ENCODE peak calls at places on chromosomes 6 and 20, in six cellular contexts. J, G, S, K, H and U are unnamed samples.

GRCh38 chr20:63432577-63433061 is 39.8 kb downstream of the KCNQ2 start:
- DNase-seq in J (peak; percentile 7), S (no peak), G (no peak), K (no peak), H (no peak), U (no peak)

GRCh38 chr6:79188885-79189505 is 45.5 kb downstream of the HMGN3 start:
- DNase-seq in H (no peak), G (no peak), K (no peak), J (no peak), S (no peak), U (no peak)

GRCh38 chr6:70299456-70299855 is 3.4 kb downstream of the COL9A1 start:
- DNase-seq in H (no peak), J (peak; percentile 11), S (no peak), G (no peak), K (no peak), U (peak; percentile 35)

GRCh38 chr6:14996892-14997291 is 249.0 kb upstream of the JARID2 start:
- DNase-seq in J (no peak), S (no peak), G (no peak), H (no peak), K (no peak), U (no peak)

GRCh38 chr6:158560787-158561246 is 926 bp downstream of the TMEM181 start:
- DNase-seq in S (no peak), K (no peak), H (peak; percentile 34), J (peak; percentile 12), G (no peak), U (peak; percentile 42)

GRCh38 chr6:125957845-125958244 is 1.3 kb downstream of the HINT3 start:
- DNase-seq in K (no peak), G (no peak), J (peak; percentile 58), S (peak; percentile 25), H (no peak), U (peak; percentile 84)

GRCh38 chr6:79396625-79397024 is 140.6 kb downstream of the LCA5 start:
- DNase-seq in J (no peak), G (no peak), H (no peak), K (no peak), S (no peak), U (no peak)

GRCh38 chr20:25378189-25378883 is 12.3 kb downstream of the ABHD12 start:
- DNase-seq in J (no peak), H (no peak), G (no peak), S (no peak), K (no peak), U (no peak)

GRCh38 chr6:74834967-74835366 is 370.9 kb downstream of the COL12A1 start:
- DNase-seq in S (no peak), K (no peak), H (no peak), G (no peak), J (no peak), U (no peak)

GRCh38 chr20:11168026-11168425 is 494.2 kb upstream of the JAG1 start:
- DNase-seq in H (no peak), S (no peak), G (no peak), K (no peak), J (peak; percentile 42), U (peak; percentile 69)

GRCh38 chr20:50932881-50933280 is 1.6 kb upstream of the ADNP start:
- DNase-seq in H (no peak), J (no peak), S (no peak), G (no peak), K (no peak), U (no peak)

GRCh38 chr6:3868544-3868943 is 19.4 kb downstream of the FAM50B start:
- DNase-seq in H (no peak), K (no peak), J (no peak), G (no peak), S (no peak), U (no peak)

GRCh38 chr6:102229271-102229670 is 835.8 kb downstream of the GRIK2 start:
- DNase-seq in S (no peak), H (no peak), K (no peak), J (no peak), G (no peak), U (no peak)

GRCh38 chr6:36544228-36544627 is 3.1 kb downstream of the STK38 start:
- DNase-seq in G (no peak), S (no peak), H (peak; percentile 20), K (no peak), J (peak; percentile 31), U (no peak)

GRCh38 chr6:39881851-39882566 is 52.3 kb downstream of the MOCS1 start:
- DNase-seq in K (no peak), J (no peak), G (no peak), S (no peak), H (no peak), U (no peak)